ENCODE peak calls at places on chromosomes 3 and 15, in four cellular contexts. C, E, R and F are unnamed samples.

GRCh38 chr15:73727330-73728018 is 25.7 kb downstream of the INSYN1 start:
- DNase-seq in R (no peak), E (no peak), C (no peak), F (peak)

GRCh38 chr15:93044301-93045190 is 44.5 kb downstream of the RGMA start:
- DNase-seq in E (no peak), R (no peak), C (no peak), F (no peak)

GRCh38 chr3:69649120-69649519 is 90.1 kb upstream of the MITF start:
- DNase-seq in E (no peak), C (no peak), R (no peak), F (peak)

GRCh38 chr3:126304704-126305103 is 52.5 kb downstream of the KLF15 start:
- DNase-seq in C (no peak), E (no peak), R (no peak), F (no peak)

GRCh38 chr3:36993326-36994283 is at the start of gene MLH1:
- DNase-seq in C (peak), E (peak), R (peak), F (peak)

GRCh38 chr3:13770390-13771169 is 109.3 kb downstream of the WNT7A start:
- DNase-seq in E (peak), R (peak), C (no peak), F (no peak)

GRCh38 chr3:75260-75659 is 121.3 kb upstream of the CHL1 start:
- DNase-seq in R (no peak), E (no peak), C (no peak), F (no peak)

GRCh38 chr3:105970283-105970682 is 101.5 kb upstream of the CBLB start:
- DNase-seq in E (no peak), R (no peak), C (no peak), F (peak)

GRCh38 chr3:18061737-18062136 is 319.3 kb upstream of the TBC1D5 start:
- DNase-seq in C (no peak), R (no peak), E (no peak), F (no peak)

GRCh38 chr15:92981333-92981732 is 81.2 kb downstream of the CHD2 start:
- DNase-seq in R (no peak), C (no peak), E (no peak), F (no peak)

GRCh38 chr3:169041677-169042171 is 621.8 kb downstream of the MECOM start:
- DNase-seq in C (no peak), R (no peak), E (no peak), F (peak)

GRCh38 chr3:48140284-48140683 is 47.9 kb downstream of the CDC25A start:
- DNase-seq in E (no peak), R (no peak), C (no peak), F (no peak)

GRCh38 chr3:32304510-32304909 is 66.0 kb downstream of the CMTM8 start:
- DNase-seq in C (no peak), E (no peak), R (no peak), F (no peak)

GRCh38 chr15:75661041-75661778 is 13.5 kb downstream of the SNX33 start:
- DNase-seq in C (no peak), R (peak), E (no peak), F (peak)

GRCh38 chr3:62183087-62183486 is 190.3 kb downstream of the FEZF2 start:
- DNase-seq in R (no peak), E (no peak), C (no peak), F (no peak)

GRCh38 chr3:42683875-42684593 is 1.3 kb upstream of the KLHL40 start:
- DNase-seq in E (peak), C (peak), R (peak), F (peak)

GRCh38 chr3:125045965-125046364 is 9.8 kb downstream of the HEG1 start:
- DNase-seq in E (no peak), R (no peak), C (no peak), F (peak)

GRCh38 chr3:15723624-15723884 is 74.2 kb downstream of the ANKRD28 start:
- DNase-seq in E (no peak), R (no peak), C (no peak), F (no peak)

GRCh38 chr3:36944012-36944640 is 728 bp downstream of the TRANK1 start:
- DNase-seq in C (peak), E (peak), R (peak), F (peak)

GRCh38 chr15:77160562-77161481 is 89.9 kb upstream of the TSPAN3 start:
- DNase-seq in R (peak), E (no peak), C (no peak), F (peak)

GRCh38 chr3:5423523-5423922 is 236.0 kb downstream of the EDEM1 start:
- DNase-seq in R (no peak), C (no peak), E (no peak), F (no peak)

GRCh38 chr15:76973362-76973743 is 21.6 kb upstream of the PSTPIP1 start:
- DNase-seq in R (no peak), E (no peak), C (peak), F (peak)

GRCh38 chr3:151905647-151906046 is 32.2 kb downstream of the SUCNR1 start:
- DNase-seq in C (no peak), E (no peak), R (no peak), F (no peak)

GRCh38 chr15:98506711-98507110 is 141.6 kb upstream of the IGF1R start:
- DNase-seq in R (no peak), E (no peak), C (no peak), F (no peak)

GRCh38 chr15:75672646-75673425 is 25.1 kb downstream of the SNX33 start:
- DNase-seq in C (peak), R (peak), E (no peak), F (peak)

GRCh38 chr3:159126261-159127020 is 324.6 kb downstream of the MFSD1 start:
- DNase-seq in E (no peak), R (no peak), C (no peak), F (peak)

GRCh38 chr15:73856458-73857192 is 16.7 kb upstream of the TBC1D21 start:
- DNase-seq in C (peak), R (peak), E (no peak), F (no peak)

GRCh38 chr3:81242871-81243270 is 518.6 kb downstream of the GBE1 start:
- DNase-seq in C (no peak), E (no peak), R (no peak), F (peak)
- TF ChIP-seq CTCF in C (peak), E (peak), R (no peak), F (peak)

DNA sequence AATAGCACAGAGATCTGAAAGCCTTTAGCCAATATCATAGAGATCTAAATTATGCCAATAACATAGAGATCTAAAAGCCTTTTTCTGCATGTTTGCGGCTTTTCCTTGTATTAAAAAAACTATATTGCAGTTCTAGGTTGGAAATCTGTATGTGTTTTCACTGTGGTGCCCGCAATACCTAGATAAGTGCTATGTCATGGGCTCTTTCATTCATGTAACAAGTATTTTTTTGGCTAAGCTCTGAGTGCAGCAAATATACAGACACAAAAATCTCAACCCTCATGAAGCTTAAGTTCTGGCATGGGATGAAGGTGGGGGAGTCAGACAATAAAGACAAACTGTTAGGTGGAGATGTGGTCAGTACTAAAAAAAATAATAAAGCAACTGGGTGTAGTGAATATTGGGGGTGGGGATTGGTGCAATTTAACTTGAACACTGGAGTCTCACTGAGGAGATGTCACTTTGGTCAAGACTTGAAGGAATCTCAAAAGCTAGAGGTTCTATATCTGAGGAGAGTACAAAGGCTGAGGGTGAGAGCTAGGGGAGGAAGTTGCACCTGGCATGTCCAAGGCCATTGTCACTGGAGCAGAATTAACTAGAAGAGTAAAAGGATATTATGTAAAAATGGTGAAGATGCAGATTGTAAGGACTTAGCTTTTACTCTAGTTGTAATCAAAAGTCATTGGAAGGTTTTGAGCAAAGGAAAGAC is 978 bp downstream of the BUB1B start:
- DNase-seq in E (no peak), R (no peak), C (no peak), F (no peak)
- H3K4me3 ChIP-seq in E (peak), R (peak), C (peak), F (peak)

GRCh38 chr3:160564949-160565441 is 376 bp downstream of the KPNA4 start:
- DNase-seq in E (peak), R (peak), C (peak), F (peak)

GRCh38 chr3:160567774-160568173 is 2.4 kb upstream of the KPNA4 start:
- DNase-seq in E (no peak), R (no peak), C (no peak), F (no peak)

GRCh38 chr3:160565442-160566403 is at the start of gene KPNA4:
- DNase-seq in C (peak), E (peak), R (peak), F (peak)

GRCh38 chr3:160564205-160564922 is 1.0 kb downstream of the KPNA4 start:
- DNase-seq in R (no peak), C (peak), E (peak), F (peak)

GRCh38 chr3:160566499-160566898 is 1.1 kb upstream of the KPNA4 start:
- DNase-seq in E (no peak), R (no peak), C (no peak), F (no peak)
- TF ChIP-seq CTCF in E (no peak), R (no peak), C (no peak), F (no peak)

GRCh38 chr15:96360581-96361308 is 30.2 kb downstream of the NR2F2 start:
- DNase-seq in R (peak), E (no peak), C (no peak), F (no peak)
- H3K4me3 ChIP-seq in R (peak), E (no peak), C (no peak), F (peak)

GRCh38 chr15:71752604-71753289 is 57.6 kb upstream of the NR2E3 start:
- DNase-seq in C (peak), R (no peak), E (no peak), F (peak)
- TF ChIP-seq CTCF in C (peak), R (no peak), E (peak), F (peak)

DNA sequence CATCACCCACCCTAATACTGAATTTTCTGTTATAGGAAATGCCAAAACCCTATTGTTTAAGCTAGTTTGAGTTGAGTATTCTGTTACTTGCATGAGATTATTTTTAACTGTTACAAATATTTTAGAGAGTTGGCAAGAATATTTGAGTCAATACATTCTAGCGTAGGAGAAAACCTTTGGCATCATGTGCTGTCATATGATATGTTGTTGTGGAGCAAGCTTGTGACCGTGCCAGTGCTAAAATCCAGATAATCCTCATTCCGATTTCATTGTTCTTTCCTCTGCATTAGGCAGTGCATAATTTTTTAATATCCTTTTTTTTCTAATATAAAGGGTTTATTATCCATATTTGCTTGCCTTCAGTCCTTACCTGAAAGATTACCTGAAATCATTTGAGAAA is 168.0 kb upstream of the GMNC start:
- DNase-seq in R (no peak), C (no peak), E (no peak), F (no peak)
- H3K4me3 ChIP-seq in R (no peak), C (no peak), E (no peak), F (no peak)

GRCh38 chr3:183560607-183561006 is 5.1 kb upstream of the KLHL6 start:
- DNase-seq in R (no peak), E (no peak), C (no peak), F (peak)
- TF ChIP-seq CTCF in R (no peak), E (no peak), C (peak), F (peak)

GRCh38 chr15:29032229-29032625 is 146.5 kb downstream of the APBA2 start:
- DNase-seq in E (no peak), R (no peak), C (no peak), F (no peak)
- H3K4me3 ChIP-seq in E (no peak), R (no peak), C (no peak), F (no peak)

GRCh38 chr15:78438595-78439285 is 724 bp downstream of the IREB2 start:
- DNase-seq in C (peak), R (no peak), E (no peak), F (peak)
- TF ChIP-seq CTCF in C (peak), R (no peak), E (no peak), F (peak)